ENCODE peak calls at places on chromosome 12, in eight cellular contexts. N is GM04504; Y is left kidney; H is left cardiac atrium; B is activated CD4-positive, alpha-beta T cell treated with anti-CD3 and anti-CD28 coated beads for 1 hour; X is H54; K is NCI-H774; R is activated B cell treated with CpG ODN at 0.5 μM for 24 hours. T is an unnamed sample.

GRCh38 chr12:85872497-85873091 is 1.5 kb upstream of the NTS start:
- DNase-seq in H (no peak), R (no peak), B (no peak), Y (peak; percentile 80), X (no peak), K (peak; percentile 57), N (peak; percentile 28), T (no peak)

GRCh38 chr12:14810953-14811483 is 3.0 kb downstream of the SMCO3 start:
- DNase-seq in K (no peak), H (no peak), B (no peak), R (no peak), Y (no peak), N (no peak), X (no peak), T (no peak)

GRCh38 chr12:76983420-76983819 is 81.9 kb downstream of the E2F7 start:
- DNase-seq in R (no peak), Y (no peak), N (no peak), H (no peak), X (no peak), K (no peak), B (no peak), T (no peak)

GRCh38 chr12:27709932-27710591 is 570 bp upstream of the MRPS35 start:
- DNase-seq in R (no peak), Y (peak; percentile 64), N (peak; percentile 20), H (no peak), X (peak; percentile 4), B (no peak), K (peak; percentile 72), T (no peak)

GRCh38 chr12:121532503-121533390 is 48.1 kb downstream of the KDM2B start:
- DNase-seq in R (no peak), X (no peak), K (no peak), N (no peak), Y (peak; percentile 57), B (no peak), H (no peak), T (no peak)

GRCh38 chr12:15563683-15564082 is 225.5 kb downstream of the EPS8 start:
- DNase-seq in K (no peak), B (no peak), H (no peak), R (no peak), N (no peak), Y (no peak), X (no peak), T (no peak)

GRCh38 chr12:30461011-30461670 is 234.5 kb downstream of the IPO8 start:
- DNase-seq in H (no peak), R (no peak), B (no peak), X (no peak), K (no peak), N (no peak), Y (no peak), T (no peak)

GRCh38 chr12:10634427-10634826 is 21.0 kb upstream of the MAGOHB start:
- DNase-seq in N (peak; percentile 69), K (no peak), B (no peak), R (no peak), H (no peak), X (peak; percentile 21), Y (no peak), T (peak; percentile 46)